ENCODE peak calls at places on chromosome 21, in eight cellular contexts. Y, E, L, C, I, H, U and G are unnamed samples.

GRCh38 chr21:36156815-36157670 is at the start of gene DOP1B:
- DNase-seq in U (peak), I (no peak), L (no peak), C (no peak), H (no peak), E (no peak), Y (peak), G (no peak)

GRCh38 chr21:16588433-16588860 is 858.7 kb downstream of the USP25 start:
- DNase-seq in C (peak), I (peak), H (no peak), E (peak), L (peak), Y (peak), U (peak), G (no peak)

GRCh38 chr21:25191141-25191540 is 416.1 kb downstream of the MRPL39 start:
- DNase-seq in H (no peak), E (no peak), L (no peak), C (no peak), Y (no peak), I (peak), U (no peak), G (no peak)

GRCh38 chr21:23858878-23859277 is 1748.4 kb downstream of the MRPL39 start:
- DNase-seq in C (no peak), U (no peak), Y (no peak), I (no peak), E (no peak), H (no peak), L (no peak), G (no peak)

GRCh38 chr21:14384453-14384852 is 1.5 kb upstream of the HSPA13 start:
- DNase-seq in L (no peak), E (no peak), U (no peak), C (no peak), H (no peak), Y (no peak), I (no peak), G (no peak)

GRCh38 chr21:35488941-35489340 is 439.8 kb upstream of the RUNX1 start:
- DNase-seq in C (no peak), H (no peak), U (no peak), I (peak), E (no peak), L (peak), Y (no peak), G (no peak)

GRCh38 chr21:20617130-20617529 is 381.1 kb upstream of the NCAM2 start:
- DNase-seq in Y (no peak), U (no peak), L (no peak), E (no peak), I (no peak), H (no peak), C (no peak), G (no peak)

GRCh38 chr21:34836103-34836932 is 167.5 kb downstream of the CLIC6 start:
- DNase-seq in E (peak), L (peak), Y (peak), H (no peak), I (peak), U (no peak), C (peak), G (peak)

GRCh38 chr21:14414932-14415508 is 32.1 kb upstream of the HSPA13 start:
- DNase-seq in E (no peak), U (no peak), I (no peak), L (no peak), Y (no peak), H (no peak), C (no peak), G (no peak)

GRCh38 chr21:16532841-16533240 is 803.1 kb downstream of the USP25 start:
- DNase-seq in U (no peak), I (peak), C (no peak), L (peak), Y (peak), H (no peak), E (no peak), G (no peak)

GRCh38 chr21:15421947-15422346 is 307.8 kb upstream of the USP25 start:
- DNase-seq in U (no peak), C (no peak), L (no peak), Y (peak), I (peak), E (no peak), H (no peak), G (no peak)

GRCh38 chr21:40950970-40951369 is 104.0 kb upstream of the DSCAM start:
- DNase-seq in C (no peak), U (no peak), L (no peak), Y (no peak), I (no peak), H (no peak), E (no peak), G (no peak)

GRCh38 chr21:35801388-35801787 is 258.9 kb downstream of the SETD4 start:
- DNase-seq in U (no peak), I (no peak), H (no peak), L (no peak), Y (no peak), E (no peak), C (no peak), G (no peak)

GRCh38 chr21:43352568-43353281 is 74.2 kb downstream of the SIK1 start:
- DNase-seq in E (no peak), U (no peak), I (peak), L (peak), C (no peak), Y (no peak), H (no peak), G (no peak)

GRCh38 chr21:14889080-14889805 is 175.6 kb downstream of the NRIP1 start:
- DNase-seq in I (peak), Y (peak), H (no peak), L (peak), E (peak), U (no peak), C (no peak), G (peak)

GRCh38 chr21:33801424-33802405 is 113.9 kb downstream of the ATP5PO start:
- DNase-seq in C (no peak), H (no peak), L (peak), Y (peak), U (no peak), I (peak), E (peak), G (peak)
- H3K4me3 ChIP-seq in C (peak), H (no peak), L (no peak), Y (no peak), U (no peak), I (no peak), E (no peak), G (no peak)

GRCh38 chr21:26844258-26845065 is 747 bp downstream of the ADAMTS1 start:
- DNase-seq in C (peak), I (peak), U (peak), L (peak), Y (peak), E (peak), H (no peak), G (no peak)
- H3K4me3 ChIP-seq in C (peak), I (peak), U (peak), L (peak), Y (peak), E (peak), H (peak), G (peak)

GRCh38 chr21:46152939-46153258 is 2.5 kb downstream of the FTCD start:
- DNase-seq in H (no peak), I (no peak), L (no peak), U (no peak), E (no peak), Y (no peak), C (peak), G (no peak)
- H3K4me3 ChIP-seq in H (no peak), I (no peak), L (peak), U (peak), E (peak), Y (peak), C (peak), G (no peak)

GRCh38 chr21:44579833-44580144 is 615 bp downstream of the KRTAP10-5 start:
- DNase-seq in E (no peak), I (no peak), C (no peak), L (no peak), H (no peak), Y (no peak), U (no peak), G (no peak)

GRCh38 chr21:44579056-44579832 is 1.2 kb downstream of the KRTAP10-5 start:
- DNase-seq in Y (no peak), U (no peak), L (no peak), C (no peak), I (no peak), E (no peak), H (no peak), G (no peak)

GRCh38 chr21:44581158-44581557 is 754 bp upstream of the KRTAP10-5 start:
- DNase-seq in H (no peak), Y (no peak), I (no peak), C (no peak), E (no peak), L (no peak), U (no peak), G (no peak)

GRCh38 chr21:44576025-44576420 is 2.5 kb downstream of the KRTAP10-4 start:
- DNase-seq in Y (no peak), C (no peak), I (no peak), E (no peak), U (no peak), L (no peak), H (no peak), G (no peak)

GRCh38 chr21:44578371-44579055 is 1.9 kb downstream of the KRTAP10-5 start:
- DNase-seq in E (no peak), I (no peak), H (no peak), U (no peak), C (no peak), Y (no peak), L (no peak), G (no peak)
- H3K4me3 ChIP-seq in E (no peak), I (no peak), H (no peak), U (no peak), C (no peak), Y (no peak), L (no peak), G (no peak)

GRCh38 chr21:31011412-31011811 is 26.9 kb downstream of the KRTAP19-8 start:
- DNase-seq in U (no peak), L (no peak), H (no peak), C (no peak), Y (no peak), E (no peak), I (no peak), G (no peak)

GRCh38 chr21:31018232-31018631 is 20.0 kb downstream of the KRTAP19-8 start:
- DNase-seq in Y (no peak), H (no peak), L (no peak), U (no peak), E (no peak), C (no peak), I (no peak), G (no peak)

GRCh38 chr21:31008355-31008754 is 29.9 kb downstream of the KRTAP19-8 start:
- DNase-seq in E (no peak), Y (no peak), U (no peak), C (no peak), I (no peak), H (no peak), L (no peak), G (no peak)

GRCh38 chr21:31012133-31013089 is 25.9 kb downstream of the KRTAP19-8 start:
- DNase-seq in L (no peak), E (no peak), C (no peak), Y (no peak), I (no peak), H (no peak), U (no peak), G (no peak)
- H3K4me3 ChIP-seq in L (no peak), E (no peak), C (no peak), Y (no peak), I (no peak), H (peak), U (no peak), G (no peak)

DNA sequence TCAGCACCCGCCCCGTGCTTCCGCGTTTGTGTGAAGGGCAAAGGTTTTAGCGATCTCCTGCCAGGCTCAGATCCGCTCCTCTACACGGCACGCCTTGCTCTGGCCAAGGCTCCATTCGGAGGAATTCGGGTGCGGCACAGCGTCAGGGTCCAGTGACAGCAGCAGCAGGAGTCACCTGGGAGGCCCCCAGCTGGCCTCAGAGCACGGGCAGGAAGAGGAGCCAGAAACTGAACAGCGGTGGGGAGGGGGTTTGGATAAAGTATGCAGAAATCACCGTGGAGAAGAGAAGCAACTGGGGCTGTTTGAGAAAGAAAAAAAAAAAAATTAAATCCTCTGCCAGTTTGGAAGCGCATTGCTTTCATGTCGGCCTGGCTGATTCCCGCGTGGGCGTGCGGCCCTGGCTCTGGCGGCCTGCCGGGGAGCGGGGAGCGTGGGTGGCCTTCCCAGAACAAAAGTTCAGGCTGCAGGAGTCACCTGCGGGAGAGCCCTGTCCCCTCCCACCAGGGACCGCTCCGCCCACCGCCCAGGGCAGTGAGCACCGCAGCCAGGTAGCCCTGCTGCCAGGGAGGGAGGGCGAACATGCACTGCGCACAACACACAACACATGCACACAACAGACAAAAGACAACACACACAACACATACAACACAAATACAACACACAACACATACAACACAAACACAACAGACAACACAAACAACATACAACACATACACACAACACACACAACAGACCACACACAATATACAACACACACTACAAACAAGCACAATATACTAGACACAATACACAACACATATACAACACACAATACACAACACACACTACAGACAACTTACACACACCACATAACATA is 107.6 kb downstream of the ETS2 start:
- DNase-seq in Y (peak), E (no peak), U (peak), C (peak), H (no peak), L (peak), I (peak), G (peak)
- H3K4me3 ChIP-seq in Y (peak), E (peak), U (peak), C (peak), H (no peak), L (peak), I (no peak), G (no peak)

DNA sequence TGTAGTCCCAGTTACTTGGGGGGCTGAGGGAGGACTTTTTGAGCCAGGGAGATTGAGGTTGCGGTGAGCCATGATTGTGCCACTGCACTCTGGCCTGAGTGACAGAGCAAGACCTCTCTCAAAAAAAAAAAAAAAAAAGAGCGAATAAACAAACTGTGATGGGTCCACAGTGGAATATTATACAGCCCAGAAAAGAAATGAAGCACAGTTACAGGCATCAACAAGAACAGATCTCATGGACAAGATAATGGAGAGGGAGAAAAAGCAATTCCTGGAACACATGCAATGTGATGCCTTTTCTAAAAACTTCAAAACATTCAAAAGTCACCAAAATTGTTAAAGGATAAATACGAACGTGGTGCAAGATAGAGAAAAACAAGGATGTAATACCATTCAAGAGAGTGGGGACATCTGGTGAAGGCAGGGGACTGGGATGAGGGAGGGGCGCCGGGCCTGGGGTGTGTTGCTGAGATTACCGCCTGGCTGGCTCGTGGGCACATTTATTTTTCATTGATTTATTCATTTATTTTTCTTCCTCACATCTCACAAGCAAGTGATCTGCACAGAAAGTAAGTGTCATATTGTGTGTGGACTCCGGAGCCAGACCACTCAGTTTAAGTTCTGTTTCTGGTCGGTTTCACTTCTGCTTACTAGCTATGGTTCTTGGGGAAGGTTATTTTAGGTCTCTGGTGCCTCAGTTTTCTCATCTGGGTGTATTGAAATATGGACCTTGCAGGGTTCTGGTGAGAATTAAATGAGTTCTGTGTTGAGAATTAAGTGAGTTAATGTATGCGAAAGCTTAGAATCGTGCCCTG is 30.1 kb downstream of the ABCG1 start:
- DNase-seq in U (no peak), I (no peak), H (no peak), C (no peak), Y (no peak), E (no peak), L (no peak), G (no peak)
- H3K4me3 ChIP-seq in U (no peak), I (no peak), H (no peak), C (no peak), Y (no peak), E (no peak), L (no peak), G (no peak)